ENCODE peak calls at places on chromosomes 12 and 14, in six cellular contexts. A, V, Q, C, E and O are unnamed samples.
A peak's percentile ranks its signal among the peaks of the same experiment; 100 is the strongest.

GRCh38 chr14:100466111-100466856 is 120.9 kb downstream of the BEGAIN start:
- DNase-seq in V (no peak), Q (no peak), C (no peak), E (no peak), A (no peak), O (no peak)

GRCh38 chr14:92314182-92314581 is 8.8 kb upstream of the SLC24A4 start:
- DNase-seq in E (no peak), A (no peak), Q (no peak), V (no peak), C (no peak), O (no peak)

GRCh38 chr12:9992296-9992695 is 6.6 kb downstream of the CLEC1B start:
- DNase-seq in E (no peak), Q (no peak), V (no peak), C (no peak), A (no peak), O (no peak)

GRCh38 chr12:33825442-33825841 is 196.9 kb upstream of the ALG10 start:
- DNase-seq in E (no peak), A (no peak), C (no peak), Q (no peak), V (no peak), O (no peak)

GRCh38 chr14:87286826-87287225 is 706.2 kb downstream of the GALC start:
- DNase-seq in V (no peak), Q (no peak), E (no peak), C (no peak), A (no peak), O (no peak)

GRCh38 chr12:46547421-46548340 is 175.1 kb upstream of the SLC38A2 start:
- DNase-seq in A (no peak), C (no peak), V (no peak), E (no peak), Q (no peak), O (no peak)

GRCh38 chr12:70645494-70646317 is 8.5 kb upstream of the PTPRB start:
- DNase-seq in C (peak; percentile 78), A (peak; percentile 41), V (no peak), E (no peak), Q (peak; percentile 25), O (peak; percentile 35)

GRCh38 chr14:83483063-83483462 is 1949.4 kb upstream of the SEL1L start:
- DNase-seq in Q (no peak), A (no peak), C (no peak), V (no peak), E (no peak), O (no peak)

GRCh38 chr14:29240046-29240445 is 473.5 kb downstream of the FOXG1 start:
- DNase-seq in C (no peak), Q (no peak), A (no peak), V (no peak), E (no peak), O (no peak)

GRCh38 chr14:103003850-103004249 is 53.5 kb downstream of the CDC42BPB start:
- DNase-seq in Q (no peak), A (no peak), C (no peak), E (no peak), V (no peak), O (no peak)

GRCh38 chr12:130574402-130574801 is 141.7 kb downstream of the RIMBP2 start:
- DNase-seq in C (no peak), E (no peak), Q (no peak), A (no peak), V (no peak), O (no peak)

GRCh38 chr14:100103261-100104005 is 38.2 kb downstream of the EVL start:
- DNase-seq in E (no peak), V (peak; percentile 53), C (no peak), Q (no peak), A (no peak), O (no peak)

GRCh38 chr12:68623984-68624383 is 13.3 kb downstream of the RAP1B start:
- DNase-seq in V (no peak), C (no peak), A (no peak), E (no peak), Q (no peak), O (no peak)

GRCh38 chr12:3380200-3381020 is 110.6 kb upstream of the PRMT8 start:
- DNase-seq in Q (no peak), E (no peak), A (no peak), C (no peak), V (peak; percentile 64), O (no peak)

GRCh38 chr12:40313928-40314327 is 89.1 kb downstream of the LRRK2 start:
- DNase-seq in Q (no peak), A (no peak), V (no peak), E (no peak), C (no peak), O (no peak)
- H3K27ac ChIP-seq in Q (no peak overlapping the region), A (no peak overlapping the region), V (no peak overlapping the region), E (no peak overlapping the region), C (no peak overlapping the region), O (no peak overlapping the region)

GRCh38 chr12:64745259-64745807 is 13.9 kb downstream of the GNS start:
- DNase-seq in E (no peak), Q (peak; percentile 13), C (no peak), A (no peak), V (no peak), O (no peak)

GRCh38 chr12:64749466-64750202 is 9.6 kb downstream of the GNS start:
- DNase-seq in E (no peak), V (no peak), A (no peak), C (peak; percentile 30), Q (no peak), O (no peak)

GRCh38 chr12:64747681-64748080 is 11.5 kb downstream of the GNS start:
- DNase-seq in C (no peak), E (no peak), Q (no peak), V (no peak), A (no peak), O (no peak)

GRCh38 chr12:64744422-64745258 is 14.6 kb downstream of the GNS start:
- DNase-seq in E (no peak), A (no peak), Q (no peak), C (no peak), V (no peak), O (no peak)

GRCh38 chr12:64746663-64747062 is 12.5 kb downstream of the GNS start:
- DNase-seq in A (no peak), C (no peak), V (no peak), Q (no peak), E (no peak), O (no peak)
- H3K36me3 ChIP-seq in A (peaks cover 10% of the 10 kb centered on the region), C (peaks cover 17% of the 10 kb centered on the region), V (no peaks in the 10 kb centered on the region), Q (no peaks in the 10 kb centered on the region), E (peaks cover 9% of the 10 kb centered on the region), O (peaks cover 17% of the 10 kb centered on the region)

GRCh38 chr12:78249578-78249977 is 418.9 kb downstream of the NAV3 start:
- DNase-seq in C (no peak), Q (no peak), A (no peak), E (no peak), V (no peak), O (no peak)
- H3K4me1 ChIP-seq in C (no peaks in the 10 kb centered on the region), Q (no peaks in the 10 kb centered on the region), A (no peaks in the 10 kb centered on the region), E (peaks cover 7% of the 10 kb centered on the region), V (no peaks in the 10 kb centered on the region), O (no peaks in the 10 kb centered on the region)

DNA sequence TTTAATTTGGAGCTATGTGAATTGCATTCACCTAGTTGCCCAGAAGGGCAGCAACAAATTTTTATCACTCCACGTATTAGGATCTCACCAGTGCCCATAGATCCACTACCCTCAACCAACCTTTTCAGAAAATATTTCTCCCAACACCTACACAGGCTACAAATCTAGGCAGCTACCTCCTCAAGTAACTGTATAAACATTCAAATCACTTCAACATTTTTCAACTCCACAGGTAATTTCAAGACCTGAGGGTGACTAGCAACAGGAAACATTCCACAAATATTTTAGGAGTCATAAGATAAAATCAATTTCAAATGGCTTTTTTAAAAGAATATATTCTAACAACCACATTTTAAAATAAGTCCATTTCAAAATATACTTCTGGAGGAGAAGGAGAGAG is 12.9 kb downstream of the PHLDA1 start:
- DNase-seq in C (no peak), A (no peak), Q (no peak), V (no peak), E (no peak), O (no peak)
- H3K27ac ChIP-seq in C (peak overlapping the region; percentile 43), A (no peak overlapping the region), Q (no peak overlapping the region), V (no peak overlapping the region), E (no peak overlapping the region), O (no peak overlapping the region)

GRCh38 chr12:102054345-102054744 is 7.4 kb downstream of the WASHC3 start:
- DNase-seq in A (no peak), V (no peak), Q (no peak), C (no peak), E (no peak), O (no peak)
- H3K36me3 ChIP-seq in A (peaks cover 6% of the 10 kb centered on the region), V (no peaks in the 10 kb centered on the region), Q (no peaks in the 10 kb centered on the region), C (peaks cover 10% of the 10 kb centered on the region), E (no peaks in the 10 kb centered on the region), O (peaks cover 9% of the 10 kb centered on the region)

DNA sequence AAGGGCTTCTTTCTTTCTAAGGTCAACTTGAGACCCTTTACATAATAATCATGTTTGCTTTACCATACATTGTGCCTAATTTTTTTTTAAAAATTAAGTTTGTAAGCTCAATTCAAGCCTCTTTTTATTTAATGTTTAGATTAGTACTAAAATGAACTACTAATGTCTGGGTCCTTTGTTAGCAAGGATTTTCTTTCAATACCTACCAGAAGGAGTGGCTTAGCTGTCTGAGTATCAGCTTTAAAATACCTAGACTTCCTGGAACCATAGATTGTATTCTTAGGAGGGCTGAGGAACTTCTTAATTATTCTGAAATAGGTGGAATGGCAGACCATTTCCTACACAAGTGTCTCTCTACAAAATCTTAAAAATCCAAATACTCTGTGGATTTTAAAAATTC is 122.1 kb downstream of the HMGA2 start:
- DNase-seq in C (no peak), A (no peak), V (no peak), Q (no peak), E (no peak), O (no peak)
- H3K4me1 ChIP-seq in C (peaks cover 5% of the 10 kb centered on the region), A (peaks cover 7% of the 10 kb centered on the region), V (peaks cover 16% of the 10 kb centered on the region), Q (no peaks in the 10 kb centered on the region), E (peaks cover 28% of the 10 kb centered on the region), O (peaks cover 7% of the 10 kb centered on the region)

GRCh38 chr14:75125617-75126016 is 1.2 kb downstream of the NEK9 start:
- DNase-seq in E (no peak), Q (no peak), C (no peak), A (no peak), V (no peak), O (no peak)

GRCh38 chr14:75126679-75127473 is at the start of gene NEK9:
- DNase-seq in C (peak; percentile 93), Q (peak; percentile 88), E (peak; percentile 65), V (peak; percentile 95), A (peak; percentile 92), O (peak; percentile 95)

GRCh38 chr14:75123991-75124390 is 2.9 kb downstream of the NEK9 start:
- DNase-seq in E (no peak), V (peak; percentile 26), A (no peak), C (no peak), Q (no peak), O (peak; percentile 30)

GRCh38 chr14:75127903-75128595 is 1.2 kb upstream of the NEK9 start:
- DNase-seq in Q (no peak), C (no peak), A (no peak), E (no peak), V (no peak), O (no peak)

GRCh38 chr14:75126121-75126544 is 715 bp downstream of the NEK9 start:
- DNase-seq in C (no peak), E (no peak), A (no peak), V (no peak), Q (no peak), O (no peak)
- H3K27ac ChIP-seq in C (peak overlapping the region; percentile 97), E (no peak overlapping the region), A (peak overlapping the region; percentile 93), V (peak overlapping the region; percentile 87), Q (peak overlapping the region; percentile 92), O (peak overlapping the region; percentile 90)

GRCh38 chr12:113472191-113473190 is 820 bp upstream of the LHX5 start:
- DNase-seq in A (no peak), C (no peak), V (no peak), E (peak; percentile 79), Q (no peak), O (no peak)
- H3K36me3 ChIP-seq in A (no peaks in the 10 kb centered on the region), C (no peaks in the 10 kb centered on the region), V (no peaks in the 10 kb centered on the region), E (no peaks in the 10 kb centered on the region), Q (no peaks in the 10 kb centered on the region), O (no peaks in the 10 kb centered on the region)